ENCODE peak calls at places on chromosomes 5 and 9, in eight cellular contexts. One of them, this sample, is unnamed.

GRCh38 chr9:99947395-99947794 is 40.9 kb downstream of the STX17 start:
- DNase-seq in cardiac septum: no peak
- DNase-seq in endothelial cell of umbilical vein: no peak
- DNase-seq in NCI-H2081: no peak
- DNase-seq in HS-27A: no peak
- DNase-seq in astrocyte: no peak
- DNase-seq in NCI-H1694 treated with DMSO at 0.1 percent for 48 hours: no peak
- DNase-seq in adrenal gland: no peak
- DNase-seq in this sample: peak; percentile 41

GRCh38 chr9:115540091-115540490 is 422.1 kb upstream of the TNC start:
- DNase-seq in HS-27A: no peak
- DNase-seq in NCI-H1694 treated with DMSO at 0.1 percent for 48 hours: no peak
- DNase-seq in NCI-H2081: no peak
- DNase-seq in endothelial cell of umbilical vein: no peak
- DNase-seq in adrenal gland: no peak
- DNase-seq in astrocyte: peak; percentile 49
- DNase-seq in cardiac septum: no peak
- DNase-seq in this sample: no peak

GRCh38 chr5:59637878-59638580 is 255.5 kb downstream of the PDE4D start:
- DNase-seq in cardiac septum: no peak
- DNase-seq in astrocyte: no peak
- DNase-seq in NCI-H2081: no peak
- DNase-seq in HS-27A: no peak
- DNase-seq in adrenal gland: no peak
- DNase-seq in endothelial cell of umbilical vein: peak; percentile 41
- DNase-seq in NCI-H1694 treated with DMSO at 0.1 percent for 48 hours: no peak
- DNase-seq in this sample: no peak

GRCh38 chr9:13149454-13149853 is 130.0 kb downstream of the MPDZ start:
- DNase-seq in HS-27A: no peak
- DNase-seq in adrenal gland: no peak
- DNase-seq in NCI-H1694 treated with DMSO at 0.1 percent for 48 hours: peak; percentile 75
- DNase-seq in astrocyte: no peak
- DNase-seq in cardiac septum: no peak
- DNase-seq in NCI-H2081: peak; percentile 39
- DNase-seq in endothelial cell of umbilical vein: no peak
- DNase-seq in this sample: no peak

GRCh38 chr5:78597858-78598415 is 50.6 kb downstream of the LHFPL2 start:
- DNase-seq in NCI-H1694 treated with DMSO at 0.1 percent for 48 hours: no peak
- DNase-seq in NCI-H2081: no peak
- DNase-seq in adrenal gland: no peak
- DNase-seq in HS-27A: no peak
- DNase-seq in endothelial cell of umbilical vein: peak; percentile 74
- DNase-seq in astrocyte: peak; percentile 91
- DNase-seq in cardiac septum: no peak
- DNase-seq in this sample: no peak

GRCh38 chr9:89413963-89414638 is 83.8 kb downstream of the SEMA4D start:
- DNase-seq in NCI-H2081: no peak
- DNase-seq in adrenal gland: no peak
- DNase-seq in endothelial cell of umbilical vein: no peak
- DNase-seq in NCI-H1694 treated with DMSO at 0.1 percent for 48 hours: peak; percentile 8
- DNase-seq in astrocyte: no peak
- DNase-seq in HS-27A: no peak
- DNase-seq in cardiac septum: no peak
- DNase-seq in this sample: no peak

GRCh38 chr5:25387949-25388348 is 743.2 kb upstream of the CDH10 start:
- DNase-seq in NCI-H2081: no peak
- DNase-seq in cardiac septum: no peak
- DNase-seq in astrocyte: no peak
- DNase-seq in adrenal gland: no peak
- DNase-seq in endothelial cell of umbilical vein: no peak
- DNase-seq in HS-27A: no peak
- DNase-seq in NCI-H1694 treated with DMSO at 0.1 percent for 48 hours: no peak
- DNase-seq in this sample: no peak

GRCh38 chr5:41527201-41527779 is 16.9 kb upstream of the PLCXD3 start:
- DNase-seq in endothelial cell of umbilical vein: peak; percentile 7
- DNase-seq in astrocyte: peak; percentile 100
- DNase-seq in NCI-H1694 treated with DMSO at 0.1 percent for 48 hours: no peak
- DNase-seq in HS-27A: peak; percentile 99
- DNase-seq in NCI-H2081: no peak
- DNase-seq in cardiac septum: peak; percentile 80
- DNase-seq in adrenal gland: peak; percentile 82
- DNase-seq in this sample: peak; percentile 97

GRCh38 chr9:2502760-2503159 is 118.8 kb upstream of the VLDLR start:
- DNase-seq in adrenal gland: no peak
- DNase-seq in astrocyte: peak; percentile 54
- DNase-seq in NCI-H2081: no peak
- DNase-seq in cardiac septum: no peak
- DNase-seq in NCI-H1694 treated with DMSO at 0.1 percent for 48 hours: no peak
- DNase-seq in HS-27A: no peak
- DNase-seq in endothelial cell of umbilical vein: no peak
- DNase-seq in this sample: no peak

GRCh38 chr5:66498791-66499207 is 97.4 kb upstream of the MAST4 start:
- DNase-seq in NCI-H2081: no peak
- DNase-seq in endothelial cell of umbilical vein: peak; percentile 4
- DNase-seq in cardiac septum: no peak
- DNase-seq in astrocyte: peak; percentile 22
- DNase-seq in NCI-H1694 treated with DMSO at 0.1 percent for 48 hours: no peak
- DNase-seq in adrenal gland: no peak
- DNase-seq in HS-27A: peak; percentile 38
- DNase-seq in this sample: peak; percentile 72

GRCh38 chr5:31952034-31952433 is 222.1 kb downstream of the GOLPH3 start:
- DNase-seq in cardiac septum: no peak
- DNase-seq in adrenal gland: no peak
- DNase-seq in endothelial cell of umbilical vein: no peak
- DNase-seq in HS-27A: no peak
- DNase-seq in NCI-H1694 treated with DMSO at 0.1 percent for 48 hours: no peak
- DNase-seq in astrocyte: peak; percentile 10
- DNase-seq in NCI-H2081: no peak
- DNase-seq in this sample: no peak

GRCh38 chr9:546797-547223 is 294.7 kb upstream of the DMRT1 start:
- DNase-seq in astrocyte: peak; percentile 8
- DNase-seq in cardiac septum: no peak
- DNase-seq in adrenal gland: no peak
- DNase-seq in endothelial cell of umbilical vein: peak; percentile 27
- DNase-seq in NCI-H2081: no peak
- DNase-seq in HS-27A: no peak
- DNase-seq in NCI-H1694 treated with DMSO at 0.1 percent for 48 hours: peak; percentile 82
- DNase-seq in this sample: peak; percentile 17

GRCh38 chr5:160312139-160312959 is at the start of gene CCNJL:
- DNase-seq in endothelial cell of umbilical vein: peak; percentile 78
- DNase-seq in NCI-H2081: peak; percentile 88
- DNase-seq in astrocyte: peak; percentile 25
- DNase-seq in NCI-H1694 treated with DMSO at 0.1 percent for 48 hours: peak; percentile 24
- DNase-seq in HS-27A: no peak
- DNase-seq in cardiac septum: peak; percentile 83
- DNase-seq in adrenal gland: peak; percentile 79
- DNase-seq in this sample: no peak

GRCh38 chr9:118647331-118647730 is 721.9 kb downstream of the BRINP1 start:
- DNase-seq in endothelial cell of umbilical vein: no peak
- DNase-seq in HS-27A: no peak
- DNase-seq in cardiac septum: no peak
- DNase-seq in NCI-H1694 treated with DMSO at 0.1 percent for 48 hours: no peak
- DNase-seq in NCI-H2081: no peak
- DNase-seq in astrocyte: no peak
- DNase-seq in adrenal gland: no peak
- DNase-seq in this sample: no peak

GRCh38 chr9:116190997-116191396 is 37.4 kb downstream of the PAPPA start:
- DNase-seq in astrocyte: peak; percentile 73
- DNase-seq in NCI-H1694 treated with DMSO at 0.1 percent for 48 hours: no peak
- DNase-seq in endothelial cell of umbilical vein: no peak
- DNase-seq in HS-27A: no peak
- DNase-seq in cardiac septum: no peak
- DNase-seq in adrenal gland: no peak
- DNase-seq in NCI-H2081: no peak
- DNase-seq in this sample: peak; percentile 40

GRCh38 chr9:95060246-95060645 is 257.3 kb downstream of the FANCC start:
- DNase-seq in HS-27A: no peak
- DNase-seq in endothelial cell of umbilical vein: no peak
- DNase-seq in adrenal gland: no peak
- DNase-seq in astrocyte: peak; percentile 52
- DNase-seq in NCI-H1694 treated with DMSO at 0.1 percent for 48 hours: no peak
- DNase-seq in NCI-H2081: no peak
- DNase-seq in cardiac septum: no peak
- DNase-seq in this sample: no peak

GRCh38 chr5:100306000-100306399 is 229.2 kb upstream of the FAM174A start:
- DNase-seq in NCI-H2081: no peak
- DNase-seq in cardiac septum: no peak
- DNase-seq in NCI-H1694 treated with DMSO at 0.1 percent for 48 hours: no peak
- DNase-seq in HS-27A: no peak
- DNase-seq in adrenal gland: no peak
- DNase-seq in endothelial cell of umbilical vein: peak; percentile 44
- DNase-seq in astrocyte: no peak
- DNase-seq in this sample: no peak

GRCh38 chr5:93273176-93273575 is 307.8 kb downstream of the NR2F1-AS1 start:
- DNase-seq in astrocyte: peak; percentile 87
- DNase-seq in cardiac septum: no peak
- DNase-seq in NCI-H1694 treated with DMSO at 0.1 percent for 48 hours: no peak
- DNase-seq in HS-27A: no peak
- DNase-seq in NCI-H2081: no peak
- DNase-seq in adrenal gland: no peak
- DNase-seq in endothelial cell of umbilical vein: peak; percentile 55
- DNase-seq in this sample: no peak

GRCh38 chr9:33139421-33140228 is 27.5 kb downstream of the B4GALT1 start:
- DNase-seq in cardiac septum: peak; percentile 86
- DNase-seq in NCI-H1694 treated with DMSO at 0.1 percent for 48 hours: peak; percentile 10
- DNase-seq in HS-27A: no peak
- DNase-seq in endothelial cell of umbilical vein: no peak
- DNase-seq in NCI-H2081: no peak
- DNase-seq in adrenal gland: peak; percentile 89
- DNase-seq in astrocyte: peak; percentile 79
- DNase-seq in this sample: no peak

GRCh38 chr5:113266913-113267227 is 167.9 kb downstream of the TSSK1B start:
- DNase-seq in NCI-H2081: no peak
- DNase-seq in NCI-H1694 treated with DMSO at 0.1 percent for 48 hours: no peak
- DNase-seq in endothelial cell of umbilical vein: no peak
- DNase-seq in astrocyte: no peak
- DNase-seq in HS-27A: no peak
- DNase-seq in adrenal gland: no peak
- DNase-seq in cardiac septum: no peak
- DNase-seq in this sample: no peak

GRCh38 chr9:3578786-3579185 is 53.0 kb upstream of the RFX3 start:
- DNase-seq in adrenal gland: no peak
- DNase-seq in astrocyte: peak; percentile 62
- DNase-seq in HS-27A: no peak
- DNase-seq in NCI-H1694 treated with DMSO at 0.1 percent for 48 hours: no peak
- DNase-seq in endothelial cell of umbilical vein: no peak
- DNase-seq in cardiac septum: no peak
- DNase-seq in NCI-H2081: no peak
- DNase-seq in this sample: peak; percentile 100

GRCh38 chr9:18092138-18092537 is 381.8 kb upstream of the ADAMTSL1 start:
- DNase-seq in NCI-H2081: no peak
- DNase-seq in astrocyte: no peak
- DNase-seq in HS-27A: no peak
- DNase-seq in NCI-H1694 treated with DMSO at 0.1 percent for 48 hours: no peak
- DNase-seq in endothelial cell of umbilical vein: no peak
- DNase-seq in adrenal gland: no peak
- DNase-seq in cardiac septum: no peak
- DNase-seq in this sample: no peak

GRCh38 chr5:142387022-142387682 is 62.3 kb upstream of the SPRY4 start:
- DNase-seq in endothelial cell of umbilical vein: no peak
- DNase-seq in NCI-H2081: no peak
- DNase-seq in HS-27A: no peak
- DNase-seq in NCI-H1694 treated with DMSO at 0.1 percent for 48 hours: no peak
- DNase-seq in adrenal gland: no peak
- DNase-seq in cardiac septum: no peak
- DNase-seq in astrocyte: no peak
- DNase-seq in this sample: no peak

GRCh38 chr5:75482482-75482881 is 28.9 kb downstream of the CERT1 start:
- DNase-seq in NCI-H1694 treated with DMSO at 0.1 percent for 48 hours: no peak
- DNase-seq in HS-27A: no peak
- DNase-seq in cardiac septum: no peak
- DNase-seq in endothelial cell of umbilical vein: no peak
- DNase-seq in astrocyte: no peak
- DNase-seq in adrenal gland: no peak
- DNase-seq in NCI-H2081: no peak
- DNase-seq in this sample: no peak

GRCh38 chr9:98796364-98797101 is at the start of gene ANKS6:
- DNase-seq in cardiac septum: peak; percentile 88
- DNase-seq in NCI-H2081: peak; percentile 63
- DNase-seq in endothelial cell of umbilical vein: peak; percentile 60
- DNase-seq in NCI-H1694 treated with DMSO at 0.1 percent for 48 hours: peak; percentile 31
- DNase-seq in astrocyte: peak; percentile 42
- DNase-seq in adrenal gland: peak; percentile 88
- DNase-seq in HS-27A: no peak
- DNase-seq in this sample: no peak

GRCh38 chr9:4137755-4138154 is 162.1 kb downstream of the GLIS3 start:
- DNase-seq in astrocyte: peak; percentile 72
- DNase-seq in endothelial cell of umbilical vein: peak; percentile 30
- DNase-seq in NCI-H2081: no peak
- DNase-seq in HS-27A: no peak
- DNase-seq in NCI-H1694 treated with DMSO at 0.1 percent for 48 hours: no peak
- DNase-seq in adrenal gland: no peak
- DNase-seq in cardiac septum: no peak
- DNase-seq in this sample: no peak

GRCh38 chr5:163619951-163620350 is 114.5 kb downstream of the MAT2B start:
- DNase-seq in NCI-H2081: no peak
- DNase-seq in adrenal gland: no peak
- DNase-seq in cardiac septum: no peak
- DNase-seq in astrocyte: no peak
- DNase-seq in HS-27A: no peak
- DNase-seq in NCI-H1694 treated with DMSO at 0.1 percent for 48 hours: peak; percentile 53
- DNase-seq in endothelial cell of umbilical vein: no peak
- DNase-seq in this sample: no peak

GRCh38 chr5:164191240-164191639 is 685.8 kb downstream of the MAT2B start:
- DNase-seq in astrocyte: peak; percentile 65
- DNase-seq in endothelial cell of umbilical vein: peak; percentile 69
- DNase-seq in adrenal gland: no peak
- DNase-seq in HS-27A: peak; percentile 62
- DNase-seq in NCI-H2081: no peak
- DNase-seq in cardiac septum: no peak
- DNase-seq in NCI-H1694 treated with DMSO at 0.1 percent for 48 hours: no peak
- DNase-seq in this sample: no peak

GRCh38 chr5:136235316-136235715 is 42.4 kb upstream of the SMIM32 start:
- DNase-seq in NCI-H2081: no peak
- DNase-seq in adrenal gland: no peak
- DNase-seq in endothelial cell of umbilical vein: no peak
- DNase-seq in NCI-H1694 treated with DMSO at 0.1 percent for 48 hours: no peak
- DNase-seq in astrocyte: no peak
- DNase-seq in cardiac septum: no peak
- DNase-seq in HS-27A: no peak
- DNase-seq in this sample: no peak

This sample was measured in OCI-M1.